ENCODE peak calls at places on chromosomes 4 and X, in seven cellular contexts. M is endothelial cell, W is dermis microvascular lymphatic vessel endothelial cell, F is right cardiac atrium, S is HT1080, K is ACHN, O is OCI-LY7. V is an unnamed sample.

GRCh38 chrX:16603822-16604221 is 46.1 kb upstream of the S100G start:
- DNase-seq in M (no peak), O (no peak), F (no peak), W (peak), S (no peak), K (no peak), V (no peak)

GRCh38 chr4:4492161-4492847 is 49.5 kb downstream of the STX18 start:
- DNase-seq in S (no peak), K (no peak), M (no peak), F (no peak), W (peak), O (no peak), V (no peak)

GRCh38 chr4:3520796-3521600 is 11.2 kb downstream of the LRPAP1 start:
- DNase-seq in O (no peak), M (no peak), F (peak), W (no peak), S (no peak), K (no peak), V (no peak)

GRCh38 chr4:87010192-87010591 is 75.4 kb downstream of the AFF1 start:
- DNase-seq in S (no peak), O (no peak), K (no peak), F (no peak), W (no peak), M (no peak), V (no peak)

GRCh38 chr4:95798003-95798402 is 41.9 kb upstream of the PDHA2 start:
- DNase-seq in M (no peak), F (no peak), K (no peak), W (no peak), O (no peak), S (no peak), V (no peak)

GRCh38 chr4:108070775-108071174 is 81.1 kb downstream of the HADH start:
- DNase-seq in O (no peak), K (no peak), F (no peak), W (no peak), M (no peak), S (no peak), V (no peak)

GRCh38 chrX:154396948-154397887 is 959 bp upstream of the RPL10 start:
- DNase-seq in S (peak), F (peak), W (no peak), O (peak), K (peak), M (peak), V (peak)

GRCh38 chr4:156322592-156322991 is 368.9 kb upstream of the CTSO start:
- DNase-seq in O (no peak), K (peak), F (no peak), M (no peak), S (peak), W (no peak), V (no peak)

GRCh38 chrX:12441376-12442128 is 303.3 kb downstream of the FRMPD4 start:
- DNase-seq in K (no peak), W (no peak), M (no peak), S (peak), O (no peak), F (no peak), V (no peak)

GRCh38 chr4:10074767-10075105 is 41.9 kb downstream of the WDR1 start:
- DNase-seq in O (peak), M (no peak), F (peak), K (peak), S (peak), W (no peak), V (peak)

GRCh38 chr4:6092131-6092530 is 73.9 kb upstream of the C4orf50 start:
- DNase-seq in W (no peak), K (no peak), M (no peak), S (peak), F (no peak), O (no peak), V (no peak)

GRCh38 chr4:139892973-139893736 is 227.5 kb downstream of the MGST2 start:
- DNase-seq in W (no peak), F (no peak), M (no peak), S (peak), O (no peak), K (no peak), V (no peak)

GRCh38 chr4:57037982-57038604 is 59.4 kb downstream of the POLR2B start:
- DNase-seq in K (peak), M (peak), O (peak), W (peak), S (peak), F (peak), V (peak)

GRCh38 chr4:155441475-155441874 is 64.7 kb upstream of the MAP9 start:
- DNase-seq in K (no peak), M (no peak), F (no peak), S (no peak), W (no peak), O (no peak), V (no peak)

V was measured in Kasumi-1.